ENCODE peak calls at places on chromosomes 2 and 18, in seven cellular contexts. One of them, this sample, is unnamed.

GRCh38 chr2:134431837-134432437 is 178.1 kb downstream of the MGAT5 start:
- DNase-seq in K562: no peak
- DNase-seq in H1: no peak
- DNase-seq in GM12878: no peak
- DNase-seq in HepG2: no peak
- DNase-seq in HCT116: no peak
- DNase-seq in SK-N-SH: no peak
- DNase-seq in this sample: no peak

GRCh38 chr2:118669639-118670038 is 177.8 kb downstream of the EN1 start:
- DNase-seq in H1: no peak
- DNase-seq in HepG2: no peak
- DNase-seq in K562: no peak
- DNase-seq in SK-N-SH: no peak
- DNase-seq in HCT116: no peak
- DNase-seq in GM12878: no peak
- DNase-seq in this sample: no peak

GRCh38 chr18:34840416-34840815 is 130.3 kb downstream of the DTNA start:
- DNase-seq in H1: no peak
- DNase-seq in GM12878: no peak
- DNase-seq in K562: no peak
- DNase-seq in SK-N-SH: no peak
- DNase-seq in HepG2: no peak
- DNase-seq in HCT116: no peak
- DNase-seq in this sample: no peak

GRCh38 chr18:68177807-68178702 is 536.9 kb downstream of the TMX3 start:
- DNase-seq in K562: no peak
- DNase-seq in HCT116: no peak
- DNase-seq in GM12878: no peak
- DNase-seq in SK-N-SH: peak
- DNase-seq in HepG2: peak
- DNase-seq in H1: no peak
- DNase-seq in this sample: peak

GRCh38 chr2:170165129-170165528 is 12.8 kb upstream of the MYO3B start:
- DNase-seq in GM12878: no peak
- DNase-seq in H1: no peak
- DNase-seq in HepG2: no peak
- DNase-seq in SK-N-SH: no peak
- DNase-seq in K562: no peak
- DNase-seq in HCT116: no peak
- DNase-seq in this sample: no peak

GRCh38 chr2:164182116-164182637 is 439.1 kb downstream of the GRB14 start:
- DNase-seq in K562: no peak
- DNase-seq in HepG2: no peak
- DNase-seq in H1: no peak
- DNase-seq in HCT116: no peak
- DNase-seq in GM12878: no peak
- DNase-seq in SK-N-SH: no peak
- DNase-seq in this sample: no peak

GRCh38 chr18:9137168-9138066 is 836 bp downstream of the ANKRD12 start:
- DNase-seq in K562: peak
- DNase-seq in HepG2: peak
- DNase-seq in H1: peak
- DNase-seq in HCT116: peak
- DNase-seq in SK-N-SH: peak
- DNase-seq in GM12878: no peak
- DNase-seq in this sample: peak

GRCh38 chr2:192288290-192288689 is 93.6 kb upstream of the TMEFF2 start:
- DNase-seq in SK-N-SH: no peak
- DNase-seq in H1: no peak
- DNase-seq in GM12878: no peak
- DNase-seq in K562: no peak
- DNase-seq in HepG2: no peak
- DNase-seq in HCT116: no peak
- DNase-seq in this sample: no peak

GRCh38 chr2:239225921-239226561 is 174.8 kb downstream of the HDAC4 start:
- DNase-seq in HCT116: no peak
- DNase-seq in GM12878: no peak
- DNase-seq in HepG2: no peak
- DNase-seq in K562: no peak
- DNase-seq in H1: no peak
- DNase-seq in SK-N-SH: no peak
- DNase-seq in this sample: no peak

GRCh38 chr2:230690439-230690838 is 22.2 kb upstream of the CAB39 start:
- DNase-seq in SK-N-SH: no peak
- DNase-seq in GM12878: no peak
- DNase-seq in H1: no peak
- DNase-seq in HCT116: no peak
- DNase-seq in K562: no peak
- DNase-seq in HepG2: no peak
- DNase-seq in this sample: no peak

GRCh38 chr2:17557596-17557995 is 17.1 kb downstream of the VSNL1 start:
- DNase-seq in SK-N-SH: no peak
- DNase-seq in HCT116: no peak
- DNase-seq in GM12878: no peak
- DNase-seq in H1: no peak
- DNase-seq in HepG2: peak
- DNase-seq in K562: no peak
- DNase-seq in this sample: no peak

GRCh38 chr2:10675126-10675525 is 14.6 kb downstream of the NOL10 start:
- DNase-seq in GM12878: no peak
- DNase-seq in K562: no peak
- DNase-seq in SK-N-SH: no peak
- DNase-seq in H1: no peak
- DNase-seq in HepG2: no peak
- DNase-seq in HCT116: no peak
- DNase-seq in this sample: no peak

GRCh38 chr2:137031731-137032130 is 266.4 kb downstream of the THSD7B start:
- DNase-seq in HCT116: no peak
- DNase-seq in SK-N-SH: no peak
- DNase-seq in GM12878: no peak
- DNase-seq in HepG2: no peak
- DNase-seq in H1: no peak
- DNase-seq in K562: no peak
- DNase-seq in this sample: no peak

GRCh38 chr2:62340981-62341624 is 145.2 kb downstream of the B3GNT2 start:
- DNase-seq in GM12878: peak
- DNase-seq in K562: peak
- DNase-seq in H1: no peak
- DNase-seq in HepG2: no peak
- DNase-seq in SK-N-SH: peak
- DNase-seq in HCT116: no peak
- DNase-seq in this sample: no peak

GRCh38 chr2:99682280-99683060 is 192.7 kb upstream of the REV1 start:
- DNase-seq in K562: no peak
- DNase-seq in H1: peak
- DNase-seq in GM12878: no peak
- DNase-seq in HCT116: no peak
- DNase-seq in SK-N-SH: no peak
- DNase-seq in HepG2: no peak
- DNase-seq in this sample: no peak

GRCh38 chr2:138421971-138422335 is 79.6 kb upstream of the SPOPL start:
- DNase-seq in GM12878: no peak
- DNase-seq in HCT116: peak
- DNase-seq in SK-N-SH: no peak
- DNase-seq in K562: no peak
- DNase-seq in HepG2: no peak
- DNase-seq in H1: no peak
- DNase-seq in this sample: peak

GRCh38 chr2:191728710-191729597 is 51.0 kb downstream of the NABP1 start:
- DNase-seq in GM12878: no peak
- DNase-seq in K562: peak
- DNase-seq in H1: no peak
- DNase-seq in SK-N-SH: no peak
- DNase-seq in HepG2: no peak
- DNase-seq in HCT116: no peak
- DNase-seq in this sample: no peak

GRCh38 chr2:227460079-227460485 is 11.9 kb upstream of the AGFG1 start:
- DNase-seq in GM12878: no peak
- DNase-seq in HCT116: no peak
- DNase-seq in SK-N-SH: no peak
- DNase-seq in H1: no peak
- DNase-seq in HepG2: no peak
- DNase-seq in K562: peak
- DNase-seq in this sample: no peak

GRCh38 chr2:240811346-240812300 is 8.4 kb downstream of the KIF1A start:
- DNase-seq in SK-N-SH: no peak
- DNase-seq in HepG2: no peak
- DNase-seq in K562: no peak
- DNase-seq in H1: no peak
- DNase-seq in GM12878: no peak
- DNase-seq in HCT116: no peak
- DNase-seq in this sample: no peak

GRCh38 chr18:48548404-48548771 is 9.6 kb downstream of the CTIF start:
- DNase-seq in HCT116: no peak
- DNase-seq in GM12878: no peak
- DNase-seq in K562: no peak
- DNase-seq in HepG2: no peak
- DNase-seq in SK-N-SH: no peak
- DNase-seq in H1: no peak
- DNase-seq in this sample: no peak

GRCh38 chr18:13165636-13166423 is 52.7 kb upstream of the LDLRAD4 start:
- DNase-seq in K562: no peak
- DNase-seq in SK-N-SH: no peak
- DNase-seq in HepG2: no peak
- DNase-seq in H1: no peak
- DNase-seq in GM12878: no peak
- DNase-seq in HCT116: no peak
- DNase-seq in this sample: peak

DNA sequence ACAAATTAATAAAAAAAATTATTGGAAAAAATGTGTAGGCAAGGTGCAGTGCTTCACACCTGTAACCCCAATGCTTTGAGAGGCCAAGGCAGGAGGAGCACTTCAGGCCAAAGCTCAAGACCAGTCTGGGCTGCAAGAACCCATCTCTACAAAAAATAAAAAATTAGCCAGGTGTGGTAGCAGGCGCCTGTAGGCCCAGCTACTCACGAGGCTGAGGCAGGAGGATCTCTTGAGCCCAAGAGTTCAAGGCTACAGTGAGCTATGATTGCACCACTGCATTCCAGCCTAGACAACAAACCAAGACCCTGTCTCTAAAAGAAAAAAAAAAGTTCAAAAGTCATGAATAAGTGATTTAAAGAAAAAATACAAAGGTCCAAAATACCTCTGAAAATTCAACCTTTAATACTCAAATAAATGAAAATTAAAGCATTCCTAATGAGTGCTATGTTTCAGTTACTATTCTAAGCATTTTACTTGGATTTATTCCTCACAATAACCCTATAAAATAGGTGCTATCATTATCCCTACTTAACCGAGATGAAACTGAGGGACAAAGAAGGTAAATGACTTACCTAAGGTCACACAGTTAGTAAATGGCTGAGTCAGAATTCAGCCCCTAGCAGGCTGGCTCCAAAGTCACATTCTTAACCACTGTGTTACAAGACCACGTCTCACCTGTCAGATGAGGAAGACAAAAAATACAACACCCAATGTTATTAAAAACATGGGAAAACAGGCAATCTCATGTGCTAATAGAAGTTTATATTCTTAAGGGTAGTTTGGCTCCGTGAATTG is 36.4 kb upstream of the PCBP1 start:
- DNase-seq in H1: no peak
- DNase-seq in GM12878: no peak
- DNase-seq in HepG2: peak
- DNase-seq in SK-N-SH: no peak
- DNase-seq in K562: no peak
- DNase-seq in HCT116: no peak
- DNase-seq in this sample: no peak
- TF ChIP-seq JUND in H1: no peak
- TF ChIP-seq JUND in GM12878: no peak
- TF ChIP-seq JUND in HepG2: no peak
- TF ChIP-seq JUND in SK-N-SH: no peak
- TF ChIP-seq JUND in K562: no peak
- TF ChIP-seq JUND in HCT116: no peak
- TF ChIP-seq JUND in this sample: no peak

DNA sequence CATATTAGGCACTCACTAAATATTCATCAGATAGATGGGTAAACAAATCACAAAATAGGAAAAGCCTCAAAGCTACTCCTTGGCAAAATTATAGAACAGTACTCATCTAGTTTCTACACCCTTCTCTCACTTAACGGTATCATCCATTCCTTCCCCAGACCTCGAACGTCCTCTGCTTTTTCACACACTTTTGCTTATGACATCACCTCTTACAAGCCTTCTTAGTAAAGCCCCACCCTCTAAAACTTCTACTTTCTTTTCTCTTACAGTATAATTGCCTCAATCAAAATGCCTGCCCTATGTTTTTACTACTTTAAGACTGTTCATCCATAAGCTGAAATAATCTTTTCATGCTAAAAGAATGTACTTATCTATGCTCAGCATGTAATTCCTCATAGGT is 8.1 kb downstream of the CHN1 start:
- DNase-seq in HepG2: no peak
- DNase-seq in HCT116: no peak
- DNase-seq in K562: no peak
- DNase-seq in H1: no peak
- DNase-seq in GM12878: no peak
- DNase-seq in SK-N-SH: no peak
- DNase-seq in this sample: no peak
- TF ChIP-seq JUND in HepG2: no peak
- TF ChIP-seq JUND in HCT116: no peak
- TF ChIP-seq JUND in K562: no peak
- TF ChIP-seq JUND in H1: no peak
- TF ChIP-seq JUND in GM12878: no peak
- TF ChIP-seq JUND in SK-N-SH: no peak
- TF ChIP-seq JUND in this sample: no peak

GRCh38 chr18:44133483-44133882 is 547.2 kb upstream of the SETBP1 start:
- DNase-seq in K562: no peak
- DNase-seq in HepG2: no peak
- DNase-seq in GM12878: no peak
- DNase-seq in SK-N-SH: no peak
- DNase-seq in HCT116: no peak
- DNase-seq in H1: no peak
- DNase-seq in this sample: no peak
- TF ChIP-seq JUND in K562: no peak
- TF ChIP-seq JUND in HepG2: no peak
- TF ChIP-seq JUND in GM12878: no peak
- TF ChIP-seq JUND in SK-N-SH: peak
- TF ChIP-seq JUND in HCT116: no peak
- TF ChIP-seq JUND in H1: no peak
- TF ChIP-seq JUND in this sample: no peak

DNA sequence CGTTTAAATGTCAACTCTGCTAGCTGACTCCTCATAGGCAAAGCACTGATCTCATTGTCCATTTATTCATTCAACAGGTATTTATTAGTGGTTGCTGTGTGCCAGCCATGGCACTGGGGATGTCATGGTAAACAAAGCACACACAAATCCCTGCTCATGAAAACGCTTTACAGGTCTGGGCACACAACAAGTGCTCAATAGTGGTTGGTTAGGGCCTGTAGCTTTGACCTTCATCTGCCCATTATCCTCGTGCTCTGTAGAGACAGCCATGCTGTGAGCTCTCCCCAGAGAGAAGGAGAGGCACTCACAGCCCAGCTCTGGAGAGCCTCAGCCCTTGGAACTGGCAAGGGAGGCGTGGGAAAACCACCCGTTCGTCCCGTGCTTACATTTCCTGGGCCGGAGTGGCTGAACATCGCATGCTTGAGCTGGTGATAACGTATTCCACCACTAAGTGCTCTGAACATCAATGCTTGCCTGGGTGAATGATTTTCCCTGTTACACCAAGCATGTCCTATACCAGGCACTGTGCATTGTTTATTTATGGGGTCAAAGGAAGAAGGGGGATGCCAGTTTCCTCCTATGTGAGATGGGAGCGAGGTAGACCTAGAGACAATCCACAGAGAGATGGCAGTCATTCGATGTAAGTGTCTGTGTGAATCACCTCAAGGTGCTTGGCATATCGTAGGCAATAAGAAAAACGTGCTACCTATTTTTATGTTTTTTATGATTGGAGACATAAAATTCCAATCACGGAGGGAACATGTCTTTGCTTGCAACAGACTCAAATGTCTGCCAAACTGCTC is 75.3 kb downstream of the DDX1 start:
- DNase-seq in K562: no peak
- DNase-seq in SK-N-SH: no peak
- DNase-seq in HepG2: no peak
- DNase-seq in HCT116: no peak
- DNase-seq in GM12878: no peak
- DNase-seq in H1: no peak
- DNase-seq in this sample: no peak
- TF ChIP-seq JUND in K562: no peak
- TF ChIP-seq JUND in SK-N-SH: no peak
- TF ChIP-seq JUND in HepG2: no peak
- TF ChIP-seq JUND in HCT116: no peak
- TF ChIP-seq JUND in GM12878: no peak
- TF ChIP-seq JUND in H1: no peak
- TF ChIP-seq JUND in this sample: no peak

This sample was measured in T47D.